ENCODE peak calls at places on chromosome 1, in four cellular contexts. One of them, this sample, is unnamed.

GRCh38 chr1:88774151-88774556 is 90.1 kb downstream of the PKN2 start:
- DNase-seq in endodermal cell: peak; percentile 74
- DNase-seq in PC-9: peak; percentile 89
- DNase-seq in small intestine: peak; percentile 98
- DNase-seq in this sample: no peak

GRCh38 chr1:200336111-200336845 is 73.6 kb downstream of the ZNF281 start:
- DNase-seq in endodermal cell: peak; percentile 8
- DNase-seq in PC-9: peak; percentile 26
- DNase-seq in small intestine: no peak
- DNase-seq in this sample: peak; percentile 73

GRCh38 chr1:116674761-116675160 is 7.2 kb upstream of the IGSF3 start:
- DNase-seq in endodermal cell: no peak
- DNase-seq in PC-9: no peak
- DNase-seq in small intestine: no peak
- DNase-seq in this sample: no peak

GRCh38 chr1:78004719-78005346 is at the start of gene DNAJB4:
- DNase-seq in endodermal cell: peak; percentile 75
- DNase-seq in PC-9: peak; percentile 58
- DNase-seq in small intestine: peak; percentile 96
- DNase-seq in this sample: peak; percentile 80

GRCh38 chr1:89518116-89518780 is 6.4 kb upstream of the LRRC8B start:
- DNase-seq in endodermal cell: no peak
- DNase-seq in PC-9: no peak
- DNase-seq in small intestine: no peak
- DNase-seq in this sample: no peak

GRCh38 chr1:16141573-16142336 is 14.1 kb downstream of the EPHA2 start:
- DNase-seq in endodermal cell: no peak
- DNase-seq in PC-9: no peak
- DNase-seq in small intestine: no peak
- DNase-seq in this sample: no peak

GRCh38 chr1:112614460-112615065 is 4.4 kb downstream of the ST7L start:
- DNase-seq in endodermal cell: peak; percentile 61
- DNase-seq in PC-9: peak; percentile 14
- DNase-seq in small intestine: peak; percentile 35
- DNase-seq in this sample: peak; percentile 73

GRCh38 chr1:203424861-203425667 is 50.5 kb upstream of the PRELP start:
- DNase-seq in endodermal cell: no peak
- DNase-seq in PC-9: no peak
- DNase-seq in small intestine: no peak
- DNase-seq in this sample: no peak

GRCh38 chr1:90707363-90707710 is 9.8 kb downstream of the BARHL2 start:
- DNase-seq in endodermal cell: peak; percentile 98
- DNase-seq in PC-9: peak; percentile 8
- DNase-seq in small intestine: peak; percentile 13
- DNase-seq in this sample: no peak

GRCh38 chr1:5727871-5728643 is 264.2 kb downstream of the NPHP4 start:
- DNase-seq in endodermal cell: no peak
- DNase-seq in PC-9: no peak
- DNase-seq in small intestine: no peak
- DNase-seq in this sample: no peak

GRCh38 chr1:35564037-35564883 is 6.7 kb downstream of the NCDN start:
- DNase-seq in endodermal cell: peak; percentile 95
- DNase-seq in PC-9: peak; percentile 79
- DNase-seq in small intestine: peak; percentile 77
- DNase-seq in this sample: peak; percentile 80

GRCh38 chr1:201593200-201593828 is 54.4 kb downstream of the NAV1 start:
- DNase-seq in endodermal cell: no peak
- DNase-seq in PC-9: peak; percentile 27
- DNase-seq in small intestine: no peak
- DNase-seq in this sample: peak; percentile 92

GRCh38 chr1:207651583-207651982 is 6.7 kb downstream of the CR1L start:
- DNase-seq in endodermal cell: no peak
- DNase-seq in PC-9: no peak
- DNase-seq in small intestine: no peak
- DNase-seq in this sample: no peak

GRCh38 chr1:88060112-88060673 is 623.9 kb upstream of the PKN2 start:
- DNase-seq in endodermal cell: no peak
- DNase-seq in PC-9: no peak
- DNase-seq in small intestine: no peak
- DNase-seq in this sample: no peak

GRCh38 chr1:56934400-56935080 is 31.3 kb downstream of the C8B start:
- DNase-seq in endodermal cell: peak; percentile 52
- DNase-seq in PC-9: no peak
- DNase-seq in small intestine: no peak
- DNase-seq in this sample: no peak

GRCh38 chr1:84428220-84428619 is 29.9 kb downstream of the DNASE2B start:
- DNase-seq in endodermal cell: no peak
- DNase-seq in PC-9: no peak
- DNase-seq in small intestine: no peak
- DNase-seq in this sample: no peak

GRCh38 chr1:185400057-185400456 is 83.0 kb upstream of the IVNS1ABP start:
- DNase-seq in endodermal cell: no peak
- DNase-seq in PC-9: no peak
- DNase-seq in small intestine: no peak
- DNase-seq in this sample: peak; percentile 43

GRCh38 chr1:10679521-10680220 is 116.8 kb downstream of the CASZ1 start:
- DNase-seq in endodermal cell: peak; percentile 96
- DNase-seq in PC-9: peak; percentile 49
- DNase-seq in small intestine: peak; percentile 70
- DNase-seq in this sample: no peak

GRCh38 chr1:2543543-2544092 is 12.6 kb upstream of the TNFRSF14 start:
- DNase-seq in endodermal cell: no peak
- DNase-seq in PC-9: no peak
- DNase-seq in small intestine: no peak
- DNase-seq in this sample: no peak

GRCh38 chr1:97174039-97174704 is 452.6 kb downstream of the PTBP2 start:
- DNase-seq in endodermal cell: no peak
- DNase-seq in PC-9: peak; percentile 60
- DNase-seq in small intestine: no peak
- DNase-seq in this sample: no peak

GRCh38 chr1:56958526-56958925 is 7.3 kb downstream of the C8B start:
- DNase-seq in endodermal cell: no peak
- DNase-seq in PC-9: no peak
- DNase-seq in small intestine: peak; percentile 82
- DNase-seq in this sample: no peak

GRCh38 chr1:245091818-245092637 is 62.8 kb upstream of the KIF26B start:
- DNase-seq in endodermal cell: peak; percentile 59
- DNase-seq in PC-9: peak; percentile 67
- DNase-seq in small intestine: peak; percentile 5
- DNase-seq in this sample: peak; percentile 90

GRCh38 chr1:75202751-75203150 is 68.6 kb downstream of the LHX8 start:
- DNase-seq in endodermal cell: no peak
- DNase-seq in PC-9: no peak
- DNase-seq in small intestine: no peak
- DNase-seq in this sample: no peak

GRCh38 chr1:93635614-93636543 is 45.8 kb downstream of the BCAR3 start:
- DNase-seq in endodermal cell: peak; percentile 83
- DNase-seq in PC-9: no peak
- DNase-seq in small intestine: no peak
- DNase-seq in this sample: peak; percentile 54

GRCh38 chr1:179141592-179142244 is 59.8 kb downstream of the TOR3A start:
- DNase-seq in endodermal cell: no peak
- DNase-seq in PC-9: no peak
- DNase-seq in small intestine: no peak
- DNase-seq in this sample: no peak

GRCh38 chr1:153565529-153566374 is at the start of gene S100A2:
- DNase-seq in endodermal cell: peak; percentile 62
- DNase-seq in PC-9: peak; percentile 65
- DNase-seq in small intestine: peak; percentile 75
- DNase-seq in this sample: peak; percentile 92

GRCh38 chr1:85195703-85196102 is 5.1 kb downstream of the SYDE2 start:
- DNase-seq in endodermal cell: no peak
- DNase-seq in PC-9: no peak
- DNase-seq in small intestine: no peak
- DNase-seq in this sample: no peak

GRCh38 chr1:12244078-12244477 is 14.2 kb downstream of the VPS13D start:
- DNase-seq in endodermal cell: peak; percentile 58
- DNase-seq in PC-9: no peak
- DNase-seq in small intestine: no peak
- DNase-seq in this sample: peak; percentile 4

DNA sequence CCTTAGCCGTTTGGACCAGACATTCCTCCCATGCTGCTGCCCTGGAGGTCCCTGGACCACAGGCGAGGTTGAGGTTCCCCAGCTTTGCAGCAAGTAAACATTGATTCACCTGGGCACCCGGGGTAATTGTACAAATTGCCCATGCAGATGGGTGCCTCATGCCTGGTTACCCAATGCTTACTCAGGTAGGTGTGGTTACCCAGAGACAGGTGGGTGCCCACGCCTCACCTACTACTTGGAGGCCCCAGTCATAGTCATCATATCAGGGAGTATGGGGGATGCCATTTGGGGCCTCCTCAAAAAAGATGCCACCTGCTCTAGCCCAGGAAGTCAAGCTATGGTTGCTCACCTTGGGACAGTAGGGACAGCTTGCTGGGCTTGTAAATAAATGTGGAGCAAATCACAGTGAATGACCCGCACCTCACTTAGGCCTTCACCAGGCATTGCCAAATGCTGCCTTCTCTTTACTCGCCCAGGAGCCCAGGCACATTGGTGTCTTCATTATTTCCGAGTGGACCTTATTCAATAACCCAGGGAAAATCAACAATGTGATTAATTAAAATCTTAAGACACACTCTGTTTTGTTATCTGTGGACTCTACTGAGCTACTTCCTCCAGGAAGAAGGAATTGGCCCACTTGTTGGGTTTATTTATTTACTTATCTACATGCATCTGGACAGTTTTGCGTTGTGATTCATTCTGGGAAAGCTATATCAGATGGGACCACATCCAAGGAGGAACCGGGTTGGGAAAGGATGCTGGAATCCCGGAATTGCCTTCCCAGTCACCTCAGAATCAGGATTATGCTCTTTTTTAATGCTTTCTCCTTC is 35.6 kb upstream of the GRHL3 start:
- DNase-seq in endodermal cell: no peak
- DNase-seq in PC-9: peak; percentile 54
- DNase-seq in small intestine: peak; percentile 31
- DNase-seq in this sample: peak; percentile 68
- H3K27ac ChIP-seq in endodermal cell: no peak overlapping the region
- H3K27ac ChIP-seq in PC-9: peak overlapping the region; percentile 94
- H3K27ac ChIP-seq in small intestine: no peak overlapping the region
- H3K27ac ChIP-seq in this sample: no peak overlapping the region

GRCh38 chr1:13751985-13752384 is 52.0 kb downstream of the PRDM2 start:
- DNase-seq in endodermal cell: no peak
- DNase-seq in PC-9: no peak
- DNase-seq in small intestine: peak; percentile 37
- DNase-seq in this sample: no peak
- H3K4me1 ChIP-seq in endodermal cell: no peaks in the 10 kb centered on the region
- H3K4me1 ChIP-seq in PC-9: peaks cover 26% of the 10 kb centered on the region
- H3K4me1 ChIP-seq in small intestine: no peaks in the 10 kb centered on the region
- H3K4me1 ChIP-seq in this sample: peaks cover 17% of the 10 kb centered on the region

GRCh38 chr1:19685994-19686393 is 21.3 kb downstream of the HTR6 start:
- DNase-seq in endodermal cell: no peak
- DNase-seq in PC-9: no peak
- DNase-seq in small intestine: no peak
- DNase-seq in this sample: no peak
- H3K9me3 ChIP-seq in endodermal cell: peaks cover 9% of the 10 kb centered on the region
- H3K9me3 ChIP-seq in PC-9: no peaks in the 10 kb centered on the region
- H3K9me3 ChIP-seq in small intestine: no peaks in the 10 kb centered on the region
- H3K9me3 ChIP-seq in this sample: no peaks in the 10 kb centered on the region

DNA sequence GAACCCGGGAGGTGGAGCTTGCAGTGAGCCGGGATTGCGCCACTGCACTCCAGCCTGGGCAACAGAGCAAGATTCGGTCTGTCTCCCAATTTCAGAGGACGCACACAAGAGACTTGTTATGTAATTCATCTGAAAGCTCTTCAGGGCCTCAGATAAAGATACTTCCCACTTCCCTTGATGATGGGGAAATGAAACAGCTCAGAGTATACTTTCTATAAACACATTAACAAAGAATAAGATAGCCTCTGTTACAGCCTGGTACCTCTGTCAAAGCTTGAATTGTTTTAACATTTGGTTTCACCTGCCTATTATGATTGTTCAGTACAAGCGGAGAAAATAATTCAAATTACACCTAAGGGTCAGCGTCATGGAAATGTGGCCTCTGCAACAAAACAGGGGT is 622.9 kb upstream of the ADGRL4 start:
- DNase-seq in endodermal cell: no peak
- DNase-seq in PC-9: no peak
- DNase-seq in small intestine: no peak
- DNase-seq in this sample: no peak
- H3K27ac ChIP-seq in endodermal cell: no peak overlapping the region
- H3K27ac ChIP-seq in PC-9: no peak overlapping the region
- H3K27ac ChIP-seq in small intestine: no peak overlapping the region
- H3K27ac ChIP-seq in this sample: no peak overlapping the region

GRCh38 chr1:31580891-31581603 is 4.7 kb downstream of the TINAGL1 start:
- DNase-seq in endodermal cell: peak; percentile 41
- DNase-seq in PC-9: no peak
- DNase-seq in small intestine: no peak
- DNase-seq in this sample: no peak

GRCh38 chr1:31583995-31584868 is 7.9 kb downstream of the TINAGL1 start:
- DNase-seq in endodermal cell: peak; percentile 38
- DNase-seq in PC-9: peak; percentile 92
- DNase-seq in small intestine: no peak
- DNase-seq in this sample: no peak

GRCh38 chr1:31580513-31580870 is 4.2 kb downstream of the TINAGL1 start:
- DNase-seq in endodermal cell: peak; percentile 39
- DNase-seq in PC-9: no peak
- DNase-seq in small intestine: no peak
- DNase-seq in this sample: no peak

GRCh38 chr1:31583082-31583994 is 7.0 kb downstream of the TINAGL1 start:
- DNase-seq in endodermal cell: no peak
- DNase-seq in PC-9: no peak
- DNase-seq in small intestine: no peak
- DNase-seq in this sample: no peak

DNA sequence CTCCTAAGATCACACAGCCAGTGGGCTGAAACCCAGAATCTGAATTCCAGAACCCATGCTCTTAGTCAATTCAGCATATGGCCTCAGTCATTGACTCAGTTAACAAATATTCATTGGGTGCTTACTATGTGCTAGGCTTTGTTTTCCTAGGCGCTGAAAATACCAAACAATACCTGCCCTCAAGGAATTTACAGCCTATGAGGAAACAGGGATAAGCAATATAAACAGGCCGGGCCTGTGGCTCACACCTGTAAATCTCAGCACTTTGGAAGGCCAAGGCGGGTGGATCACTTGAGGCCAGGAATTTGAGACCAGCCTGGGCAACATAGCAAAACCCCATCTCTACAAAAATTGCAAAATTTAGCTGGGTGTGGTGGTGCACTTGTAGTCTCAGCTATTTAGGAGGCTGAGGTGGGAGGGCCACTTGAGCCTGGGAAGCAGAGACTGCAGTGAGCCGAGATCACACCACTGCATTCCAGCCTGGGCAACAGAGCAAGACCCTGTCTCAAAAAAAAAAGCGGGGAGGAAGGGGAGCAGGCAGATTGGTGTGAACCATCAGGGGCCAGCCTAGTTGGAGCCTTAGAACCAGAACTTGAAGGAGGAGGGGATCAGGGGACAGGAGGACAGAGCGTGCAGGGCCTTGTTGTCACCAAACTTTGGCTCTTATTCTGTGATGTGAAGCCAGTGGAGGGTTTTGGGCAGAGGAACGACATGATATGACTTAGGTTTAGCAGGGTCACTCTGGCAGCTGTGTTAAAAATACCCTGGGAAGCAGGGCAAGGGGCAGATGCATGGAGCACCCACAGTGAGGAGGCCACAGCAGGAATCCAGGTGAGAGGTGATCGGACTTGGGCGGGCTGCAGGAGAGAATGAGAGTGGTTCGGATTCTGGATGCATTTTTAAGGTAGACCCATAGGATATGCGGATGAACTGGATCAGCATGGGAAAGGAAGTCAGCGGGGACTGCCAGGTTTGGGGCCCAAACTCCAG is 5.8 kb downstream of the TINAGL1 start:
- DNase-seq in endodermal cell: peak; percentile 40
- DNase-seq in PC-9: peak; percentile 63
- DNase-seq in small intestine: peak; percentile 27
- DNase-seq in this sample: no peak
- H3K4me1 ChIP-seq in endodermal cell: no peaks in the 10 kb centered on the region
- H3K4me1 ChIP-seq in PC-9: peaks cover 83% of the 10 kb centered on the region
- H3K4me1 ChIP-seq in small intestine: no peaks in the 10 kb centered on the region
- H3K4me1 ChIP-seq in this sample: peaks cover 21% of the 10 kb centered on the region

This sample was measured in SJSA1.